ENCODE peak calls at places on chromosomes 13 and 19, in six cellular contexts. W is BJ; R is CD4-positive, alpha-beta T cell; Q is HCT116; H is OCI-LY7; V is right atrium auricular region. A is an unnamed sample.

GRCh38 chr13:46577656-46578589 is 25.0 kb downstream of the LRCH1 start:
- DNase-seq in W (no peak), R (no peak), Q (no peak), H (no peak), V (no peak), A (no peak)

GRCh38 chr13:29110003-29110402 is 289.9 kb downstream of the MTUS2 start:
- DNase-seq in W (no peak), R (no peak), Q (no peak), H (no peak), V (no peak), A (no peak)

GRCh38 chr19:29048873-29049272 is 164.1 kb downstream of the UQCRFS1 start:
- DNase-seq in W (no peak), R (no peak), Q (no peak), H (no peak), V (no peak), A (no peak)

GRCh38 chr13:73422973-73423372 is 364.2 kb downstream of the KLF5 start:
- DNase-seq in W (no peak), R (no peak), Q (no peak), H (no peak), V (no peak), A (no peak)

GRCh38 chr19:32316034-32316433 is 29.4 kb upstream of the ZNF507 start:
- DNase-seq in W (no peak), R (no peak), Q (no peak), H (no peak), V (no peak), A (no peak)

GRCh38 chr19:19539738-19540703 is 2.0 kb downstream of the CILP2 start:
- DNase-seq in W (no peak), R (peak), Q (peak), H (peak), V (no peak), A (peak)

GRCh38 chr13:29125934-29126424 is 305.8 kb downstream of the MTUS2 start:
- DNase-seq in W (no peak), R (no peak), Q (no peak), H (no peak), V (no peak), A (peak)

GRCh38 chr13:98143157-98143553 is 261 bp downstream of the FARP1 start:
- DNase-seq in W (no peak), R (no peak), Q (no peak), H (no peak), V (no peak), A (peak)

GRCh38 chr19:6733338-6734095 is 3.9 kb downstream of the GPR108 start:
- DNase-seq in W (no peak), R (no peak), Q (no peak), H (peak), V (no peak), A (no peak)

GRCh38 chr19:518292-519231 is 11.3 kb downstream of the TPGS1 start:
- DNase-seq in W (no peak), R (peak), Q (no peak), H (no peak), V (no peak), A (peak)

GRCh38 chr19:54137913-54138776 is 583 bp downstream of the CNOT3 start:
- DNase-seq in W (no peak), R (no peak), Q (no peak), H (peak), V (no peak), A (peak)

GRCh38 chr19:14718522-14719113 is 28.8 kb downstream of the ZNF333 start:
- DNase-seq in W (no peak), R (no peak), Q (no peak), H (no peak), V (no peak), A (no peak)

GRCh38 chr13:74662895-74663294 is 528.7 kb upstream of the KLF12 start:
- DNase-seq in W (no peak), R (no peak), Q (no peak), H (no peak), V (no peak), A (no peak)

GRCh38 chr19:44476559-44477408 is 23.5 kb downstream of the ZNF180 start:
- DNase-seq in W (no peak), R (no peak), Q (no peak), H (peak), V (no peak), A (no peak)

GRCh38 chr13:41649659-41650058 is 192.3 kb downstream of the RGCC start:
- DNase-seq in W (no peak), R (no peak), Q (peak), H (peak), V (no peak), A (no peak)

GRCh38 chr19:4519521-4520277 is 1.4 kb upstream of the PLIN4 start:
- DNase-seq in W (no peak), R (no peak), Q (no peak), H (no peak), V (no peak), A (no peak)

GRCh38 chr19:7109678-7110289 is 40.3 kb downstream of the ZNF557 start:
- DNase-seq in W (no peak), R (no peak), Q (no peak), H (no peak), V (no peak), A (no peak)

GRCh38 chr13:86087241-86087640 is 288.0 kb upstream of the SLITRK6 start:
- DNase-seq in W (no peak), R (no peak), Q (no peak), H (no peak), V (no peak), A (no peak)

GRCh38 chr19:38229585-38230073 is 5.6 kb upstream of the DPF1 start:
- DNase-seq in W (peak), R (peak), Q (peak), H (peak), V (no peak), A (peak)

GRCh38 chr13:76556632-76557031 is 329.6 kb downstream of the KCTD12 start:
- DNase-seq in W (no peak), R (no peak), Q (no peak), H (no peak), V (no peak), A (no peak)

GRCh38 chr19:13843104-13843921 is 33.6 kb upstream of the NANOS3 start:
- DNase-seq in W (no peak), R (no peak), Q (no peak), H (no peak), V (no peak), A (no peak)

DNA sequence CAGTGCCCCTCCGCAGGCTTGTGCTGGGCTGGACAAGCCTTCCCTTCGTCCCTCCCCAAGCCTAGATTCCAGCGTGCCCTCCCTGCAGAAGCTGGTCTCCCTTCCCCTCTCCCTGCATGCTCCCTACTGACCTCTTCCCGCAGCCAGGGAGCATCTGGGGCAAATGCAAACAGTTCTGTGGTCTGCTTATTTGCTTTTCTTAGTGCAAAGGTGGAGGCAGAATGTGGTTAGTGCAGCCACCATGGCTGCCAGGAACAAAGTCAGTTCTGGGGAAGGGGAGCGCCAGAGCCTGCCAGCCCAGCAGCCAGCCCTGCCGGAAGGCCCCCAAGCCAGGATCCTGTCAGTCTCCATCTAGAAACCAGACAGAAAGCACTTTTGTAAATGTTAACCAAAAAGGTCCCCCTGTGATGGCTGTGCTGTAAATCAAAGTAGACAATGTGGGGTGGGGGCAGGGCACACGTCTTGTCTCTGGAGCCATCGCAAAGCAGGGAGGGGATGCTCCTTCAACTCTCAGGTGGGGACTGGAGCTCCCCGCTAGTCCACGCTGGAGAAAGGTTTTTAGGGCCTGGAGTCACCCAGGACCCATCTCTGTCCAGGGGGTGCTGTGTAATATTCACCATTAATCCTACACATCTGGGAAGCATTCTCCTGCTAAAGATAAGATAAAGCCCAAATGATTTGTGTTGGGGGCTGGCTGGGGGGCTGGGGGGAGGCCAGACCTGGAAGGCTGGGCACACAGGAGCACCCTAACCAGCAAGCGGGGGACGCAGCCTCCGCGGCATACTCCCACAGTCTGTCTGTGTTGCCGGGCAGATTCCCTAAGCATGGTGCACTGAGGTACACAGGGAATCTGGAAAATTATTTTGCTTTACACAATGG is 30.9 kb downstream of the SERP2 start:
- DNase-seq in W (no peak), R (no peak), Q (no peak), H (no peak), V (no peak), A (no peak)
- TF ChIP-seq CTCF in W (no peak), R (no peak), Q (no peak), H (no peak), V (no peak), A (no peak)

DNA sequence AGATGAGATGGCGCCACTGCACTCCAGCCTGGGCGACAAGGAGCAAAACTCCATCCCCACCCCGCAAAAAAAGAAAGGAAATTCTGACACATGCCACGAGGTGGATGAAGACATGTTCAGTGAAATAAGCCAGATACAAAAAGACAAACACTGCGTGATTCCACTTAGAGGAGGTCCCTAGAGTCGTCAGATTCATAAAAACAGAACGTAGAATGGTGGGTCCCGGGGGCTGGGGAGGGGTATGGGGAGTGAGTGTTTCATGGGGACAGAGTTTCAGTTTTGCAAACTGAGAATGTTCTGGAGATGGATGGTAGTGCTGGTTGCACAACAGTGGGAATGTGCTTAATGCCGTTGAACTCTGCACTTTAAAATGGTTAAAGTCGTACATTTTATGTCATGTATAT is 4.0 kb upstream of the SPC24 start:
- DNase-seq in W (no peak), R (no peak), Q (no peak), H (no peak), V (peak), A (no peak)
- TF ChIP-seq CTCF in W (no peak), R (no peak), Q (no peak), H (no peak), V (no peak), A (no peak)

DNA sequence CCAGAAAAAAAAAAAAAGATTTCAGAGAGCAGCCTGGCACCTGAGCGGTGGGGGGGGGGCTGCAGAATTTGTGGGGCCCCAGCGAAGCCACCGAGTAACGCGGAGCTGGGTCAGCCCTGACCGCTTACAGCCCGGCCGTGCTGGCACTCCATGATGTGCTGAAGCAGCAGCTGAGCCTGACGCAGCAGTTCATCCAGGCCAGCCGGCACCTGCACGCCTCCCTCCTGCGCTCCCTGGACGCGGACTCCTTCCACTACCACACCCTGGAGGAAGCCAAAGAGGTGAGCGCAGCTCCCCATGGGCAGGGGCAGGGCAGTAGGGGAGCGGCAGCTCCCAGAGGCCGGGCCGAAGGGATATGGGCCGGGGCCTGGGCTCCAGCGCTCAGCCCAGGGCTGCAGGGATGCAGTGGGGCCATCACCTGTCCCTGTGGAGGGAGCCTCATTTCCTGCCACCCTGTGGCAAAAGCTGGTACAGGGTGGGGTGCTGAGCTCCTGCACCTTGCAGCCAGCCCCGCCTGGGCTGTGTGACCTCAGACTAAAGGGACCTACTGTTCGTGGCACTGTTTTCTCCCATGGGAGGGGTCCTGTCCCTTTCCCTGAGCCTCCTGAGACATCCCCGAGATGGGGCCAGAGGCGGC is 18.3 kb downstream of the C19orf44 start:
- DNase-seq in W (no peak), R (no peak), Q (no peak), H (peak), V (no peak), A (no peak)
- TF ChIP-seq CTCF in W (no peak), R (no peak), Q (no peak), H (peak), V (no peak), A (no peak)

DNA sequence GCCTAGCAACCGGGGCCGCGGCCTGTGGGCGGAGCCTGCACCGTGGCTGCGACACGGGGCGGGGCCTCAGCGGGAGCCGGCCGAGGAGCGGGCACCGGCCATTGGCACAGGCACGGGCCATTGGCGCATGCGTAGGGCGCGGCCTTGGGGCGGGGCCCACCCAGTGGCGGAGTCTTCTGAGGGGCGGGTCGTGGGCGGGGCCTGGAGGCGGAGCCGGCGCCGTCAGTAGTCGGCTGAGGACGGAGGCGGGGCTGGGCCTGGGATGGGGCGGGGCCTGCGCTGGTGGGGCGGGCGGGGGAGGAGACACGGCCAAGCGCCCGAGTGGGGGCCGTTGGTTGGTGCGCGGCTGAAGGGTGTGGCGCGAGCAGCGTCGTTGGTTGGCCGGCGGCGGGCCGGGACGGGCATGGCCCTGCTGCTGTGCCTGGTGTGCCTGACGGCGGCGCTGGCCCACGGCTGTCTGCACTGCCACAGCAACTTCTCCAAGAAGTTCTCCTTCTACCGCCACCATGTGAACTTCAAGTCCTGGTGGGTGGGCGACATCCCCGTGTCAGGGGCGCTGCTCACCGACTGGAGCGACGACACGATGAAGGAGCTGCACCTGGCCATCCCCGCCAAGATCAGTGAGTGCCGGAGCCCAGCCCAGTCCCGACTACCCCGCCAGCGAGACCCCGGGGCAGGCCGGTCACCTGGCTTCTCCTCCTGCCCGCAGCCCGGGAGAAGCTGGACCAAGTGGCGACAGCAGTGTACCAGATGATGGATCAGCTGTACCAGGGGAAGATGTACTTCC is at the start of gene IZUMO4:
- DNase-seq in W (peak), R (peak), Q (peak), H (peak), V (peak), A (peak)
- TF ChIP-seq CTCF in W (peak), R (peak), Q (peak), H (peak), V (peak), A (peak)

A was measured in GM13977.